ENCODE peak calls at places on chromosomes 2 and 18, in ten cellular contexts. One of them, this sample, is unnamed.

GRCh38 chr2:112137516-112138142 is 556 bp upstream of the FBLN7 start:
- DNase-seq in Daoy: peak
- DNase-seq in thyroid gland: peak
- DNase-seq in GM13976: peak
- DNase-seq in effector CD8-positive, alpha-beta T cell: no peak
- DNase-seq in T-helper 1 cell: no peak
- DNase-seq in H4: no peak
- DNase-seq in HS-5: peak
- DNase-seq in OCI-LY7: no peak
- DNase-seq in left kidney: peak
- DNase-seq in this sample: peak

GRCh38 chr2:99942948-99943347 is 199.4 kb downstream of the AFF3 start:
- DNase-seq in T-helper 1 cell: no peak
- DNase-seq in Daoy: no peak
- DNase-seq in effector CD8-positive, alpha-beta T cell: no peak
- DNase-seq in OCI-LY7: no peak
- DNase-seq in H4: no peak
- DNase-seq in thyroid gland: no peak
- DNase-seq in GM13976: no peak
- DNase-seq in HS-5: no peak
- DNase-seq in left kidney: no peak
- DNase-seq in this sample: no peak

GRCh38 chr18:9878783-9879242 is 7.0 kb upstream of the TXNDC2 start:
- DNase-seq in T-helper 1 cell: no peak
- DNase-seq in OCI-LY7: no peak
- DNase-seq in H4: no peak
- DNase-seq in GM13976: no peak
- DNase-seq in left kidney: no peak
- DNase-seq in thyroid gland: no peak
- DNase-seq in effector CD8-positive, alpha-beta T cell: no peak
- DNase-seq in HS-5: no peak
- DNase-seq in Daoy: no peak
- DNase-seq in this sample: no peak

GRCh38 chr2:72803626-72804320 is 22.1 kb downstream of the EXOC6B start:
- DNase-seq in OCI-LY7: no peak
- DNase-seq in thyroid gland: no peak
- DNase-seq in Daoy: no peak
- DNase-seq in effector CD8-positive, alpha-beta T cell: no peak
- DNase-seq in GM13976: no peak
- DNase-seq in T-helper 1 cell: no peak
- DNase-seq in HS-5: no peak
- DNase-seq in H4: no peak
- DNase-seq in left kidney: no peak
- DNase-seq in this sample: no peak

GRCh38 chr2:187580462-187581124 is 26.4 kb upstream of the TFPI start:
- DNase-seq in left kidney: peak
- DNase-seq in OCI-LY7: peak
- DNase-seq in GM13976: peak
- DNase-seq in HS-5: peak
- DNase-seq in H4: peak
- DNase-seq in effector CD8-positive, alpha-beta T cell: no peak
- DNase-seq in thyroid gland: no peak
- DNase-seq in T-helper 1 cell: peak
- DNase-seq in Daoy: peak
- DNase-seq in this sample: no peak

GRCh38 chr2:135657806-135658582 is 83.7 kb upstream of the UBXN4 start:
- DNase-seq in OCI-LY7: no peak
- DNase-seq in left kidney: no peak
- DNase-seq in HS-5: no peak
- DNase-seq in effector CD8-positive, alpha-beta T cell: peak
- DNase-seq in Daoy: no peak
- DNase-seq in H4: no peak
- DNase-seq in thyroid gland: no peak
- DNase-seq in T-helper 1 cell: peak
- DNase-seq in GM13976: no peak
- DNase-seq in this sample: peak

GRCh38 chr2:84515788-84516187 is 510 bp upstream of the DNAH6 start:
- DNase-seq in OCI-LY7: no peak
- DNase-seq in GM13976: no peak
- DNase-seq in left kidney: no peak
- DNase-seq in T-helper 1 cell: no peak
- DNase-seq in thyroid gland: no peak
- DNase-seq in Daoy: no peak
- DNase-seq in HS-5: no peak
- DNase-seq in effector CD8-positive, alpha-beta T cell: no peak
- DNase-seq in H4: no peak
- DNase-seq in this sample: no peak

GRCh38 chr2:135948642-135949355 is 36.6 kb downstream of the DARS1 start:
- DNase-seq in GM13976: peak
- DNase-seq in left kidney: no peak
- DNase-seq in H4: peak
- DNase-seq in OCI-LY7: no peak
- DNase-seq in T-helper 1 cell: peak
- DNase-seq in HS-5: peak
- DNase-seq in thyroid gland: no peak
- DNase-seq in effector CD8-positive, alpha-beta T cell: no peak
- DNase-seq in Daoy: peak
- DNase-seq in this sample: no peak

GRCh38 chr2:112692496-112692911 is 28.3 kb upstream of the NT5DC4 start:
- DNase-seq in GM13976: peak
- DNase-seq in HS-5: peak
- DNase-seq in T-helper 1 cell: peak
- DNase-seq in H4: peak
- DNase-seq in left kidney: peak
- DNase-seq in effector CD8-positive, alpha-beta T cell: no peak
- DNase-seq in thyroid gland: no peak
- DNase-seq in Daoy: peak
- DNase-seq in OCI-LY7: peak
- DNase-seq in this sample: no peak

This sample was measured in naive thymus-derived CD4-positive, alpha-beta T cell.